ENCODE peak calls at places on chromosome 2, in eight cellular contexts. One of them, this sample, is unnamed.
A peak's percentile ranks its signal among the peaks of the same experiment; 100 is the strongest.

GRCh38 chr2:120576509-120577474 is 158.9 kb upstream of the GLI2 start:
- DNase-seq in caudate nucleus: no peak
- DNase-seq in activated CD4-positive, alpha-beta T cell treated with anti-CD3 and anti-CD28 coated beads for 48 hours: no peak
- DNase-seq in stimulated activated naive B cell treated with anti-CD40 and anti-IgM and Interleukin-4, amounts not matched to agents 10 μg/mL and 1 μg/mL and 100 μg/mL, for 72 hours: no peak
- DNase-seq in fibroblast of lung: peak; percentile 19
- DNase-seq in activated T-helper 9 cell treated with anti-CD3 and anti-CD28 coated beads, Interleukin-2, amount 50 U/mL, for 16 hours: no peak
- DNase-seq in kidney glomerular epithelial cell: no peak
- DNase-seq in HEK293T: no peak
- DNase-seq in this sample: peak; percentile 75

GRCh38 chr2:177783091-177783490 is 289.5 kb downstream of the PDE11A start:
- DNase-seq in stimulated activated naive B cell treated with anti-CD40 and anti-IgM and Interleukin-4, amounts not matched to agents 10 μg/mL and 1 μg/mL and 100 μg/mL, for 72 hours: no peak
- DNase-seq in activated T-helper 9 cell treated with anti-CD3 and anti-CD28 coated beads, Interleukin-2, amount 50 U/mL, for 16 hours: no peak
- DNase-seq in fibroblast of lung: peak; percentile 56
- DNase-seq in HEK293T: no peak
- DNase-seq in caudate nucleus: no peak
- DNase-seq in kidney glomerular epithelial cell: peak; percentile 72
- DNase-seq in activated CD4-positive, alpha-beta T cell treated with anti-CD3 and anti-CD28 coated beads for 48 hours: no peak
- DNase-seq in this sample: no peak

GRCh38 chr2:68185541-68186164 is 28.0 kb downstream of the PNO1 start:
- DNase-seq in stimulated activated naive B cell treated with anti-CD40 and anti-IgM and Interleukin-4, amounts not matched to agents 10 μg/mL and 1 μg/mL and 100 μg/mL, for 72 hours: peak; percentile 21
- DNase-seq in caudate nucleus: no peak
- DNase-seq in activated CD4-positive, alpha-beta T cell treated with anti-CD3 and anti-CD28 coated beads for 48 hours: peak; percentile 77
- DNase-seq in fibroblast of lung: peak; percentile 27
- DNase-seq in kidney glomerular epithelial cell: no peak
- DNase-seq in activated T-helper 9 cell treated with anti-CD3 and anti-CD28 coated beads, Interleukin-2, amount 50 U/mL, for 16 hours: peak; percentile 44
- DNase-seq in HEK293T: peak; percentile 59
- DNase-seq in this sample: no peak

GRCh38 chr2:72220170-72220569 is 72.5 kb upstream of the CYP26B1 start:
- DNase-seq in fibroblast of lung: no peak
- DNase-seq in stimulated activated naive B cell treated with anti-CD40 and anti-IgM and Interleukin-4, amounts not matched to agents 10 μg/mL and 1 μg/mL and 100 μg/mL, for 72 hours: no peak
- DNase-seq in HEK293T: peak; percentile 32
- DNase-seq in activated CD4-positive, alpha-beta T cell treated with anti-CD3 and anti-CD28 coated beads for 48 hours: no peak
- DNase-seq in kidney glomerular epithelial cell: no peak
- DNase-seq in activated T-helper 9 cell treated with anti-CD3 and anti-CD28 coated beads, Interleukin-2, amount 50 U/mL, for 16 hours: no peak
- DNase-seq in caudate nucleus: no peak
- DNase-seq in this sample: no peak

GRCh38 chr2:128392207-128392606 is 73.5 kb upstream of the HS6ST1 start:
- DNase-seq in activated T-helper 9 cell treated with anti-CD3 and anti-CD28 coated beads, Interleukin-2, amount 50 U/mL, for 16 hours: no peak
- DNase-seq in stimulated activated naive B cell treated with anti-CD40 and anti-IgM and Interleukin-4, amounts not matched to agents 10 μg/mL and 1 μg/mL and 100 μg/mL, for 72 hours: no peak
- DNase-seq in fibroblast of lung: no peak
- DNase-seq in activated CD4-positive, alpha-beta T cell treated with anti-CD3 and anti-CD28 coated beads for 48 hours: no peak
- DNase-seq in caudate nucleus: no peak
- DNase-seq in HEK293T: no peak
- DNase-seq in kidney glomerular epithelial cell: no peak
- DNase-seq in this sample: no peak

GRCh38 chr2:226802573-226802972 is 3.0 kb upstream of the IRS1 start:
- DNase-seq in stimulated activated naive B cell treated with anti-CD40 and anti-IgM and Interleukin-4, amounts not matched to agents 10 μg/mL and 1 μg/mL and 100 μg/mL, for 72 hours: no peak
- DNase-seq in caudate nucleus: no peak
- DNase-seq in kidney glomerular epithelial cell: peak; percentile 75
- DNase-seq in HEK293T: peak; percentile 37
- DNase-seq in fibroblast of lung: peak; percentile 69
- DNase-seq in activated CD4-positive, alpha-beta T cell treated with anti-CD3 and anti-CD28 coated beads for 48 hours: no peak
- DNase-seq in activated T-helper 9 cell treated with anti-CD3 and anti-CD28 coated beads, Interleukin-2, amount 50 U/mL, for 16 hours: no peak
- DNase-seq in this sample: no peak

GRCh38 chr2:176414641-176415040 is 145.4 kb downstream of the MTX2 start:
- DNase-seq in fibroblast of lung: no peak
- DNase-seq in activated CD4-positive, alpha-beta T cell treated with anti-CD3 and anti-CD28 coated beads for 48 hours: no peak
- DNase-seq in HEK293T: no peak
- DNase-seq in kidney glomerular epithelial cell: no peak
- DNase-seq in caudate nucleus: no peak
- DNase-seq in stimulated activated naive B cell treated with anti-CD40 and anti-IgM and Interleukin-4, amounts not matched to agents 10 μg/mL and 1 μg/mL and 100 μg/mL, for 72 hours: no peak
- DNase-seq in activated T-helper 9 cell treated with anti-CD3 and anti-CD28 coated beads, Interleukin-2, amount 50 U/mL, for 16 hours: no peak
- DNase-seq in this sample: no peak

GRCh38 chr2:163466583-163466982 is 269.2 kb downstream of the FIGN start:
- DNase-seq in stimulated activated naive B cell treated with anti-CD40 and anti-IgM and Interleukin-4, amounts not matched to agents 10 μg/mL and 1 μg/mL and 100 μg/mL, for 72 hours: no peak
- DNase-seq in activated CD4-positive, alpha-beta T cell treated with anti-CD3 and anti-CD28 coated beads for 48 hours: no peak
- DNase-seq in HEK293T: no peak
- DNase-seq in fibroblast of lung: peak; percentile 5
- DNase-seq in activated T-helper 9 cell treated with anti-CD3 and anti-CD28 coated beads, Interleukin-2, amount 50 U/mL, for 16 hours: no peak
- DNase-seq in kidney glomerular epithelial cell: no peak
- DNase-seq in caudate nucleus: no peak
- DNase-seq in this sample: no peak

GRCh38 chr2:174761837-174762236 is 2.4 kb downstream of the CHRNA1 start:
- DNase-seq in kidney glomerular epithelial cell: no peak
- DNase-seq in activated CD4-positive, alpha-beta T cell treated with anti-CD3 and anti-CD28 coated beads for 48 hours: no peak
- DNase-seq in activated T-helper 9 cell treated with anti-CD3 and anti-CD28 coated beads, Interleukin-2, amount 50 U/mL, for 16 hours: no peak
- DNase-seq in caudate nucleus: no peak
- DNase-seq in fibroblast of lung: peak; percentile 68
- DNase-seq in stimulated activated naive B cell treated with anti-CD40 and anti-IgM and Interleukin-4, amounts not matched to agents 10 μg/mL and 1 μg/mL and 100 μg/mL, for 72 hours: no peak
- DNase-seq in HEK293T: no peak
- DNase-seq in this sample: no peak

GRCh38 chr2:138689705-138690104 is 90.5 kb downstream of the NXPH2 start:
- DNase-seq in activated CD4-positive, alpha-beta T cell treated with anti-CD3 and anti-CD28 coated beads for 48 hours: peak; percentile 10
- DNase-seq in caudate nucleus: no peak
- DNase-seq in activated T-helper 9 cell treated with anti-CD3 and anti-CD28 coated beads, Interleukin-2, amount 50 U/mL, for 16 hours: no peak
- DNase-seq in fibroblast of lung: no peak
- DNase-seq in stimulated activated naive B cell treated with anti-CD40 and anti-IgM and Interleukin-4, amounts not matched to agents 10 μg/mL and 1 μg/mL and 100 μg/mL, for 72 hours: peak; percentile 22
- DNase-seq in HEK293T: no peak
- DNase-seq in kidney glomerular epithelial cell: no peak
- DNase-seq in this sample: no peak

GRCh38 chr2:235005603-235006259 is 53.9 kb downstream of the SH3BP4 start:
- DNase-seq in HEK293T: peak; percentile 27
- DNase-seq in activated T-helper 9 cell treated with anti-CD3 and anti-CD28 coated beads, Interleukin-2, amount 50 U/mL, for 16 hours: no peak
- DNase-seq in fibroblast of lung: peak; percentile 55
- DNase-seq in kidney glomerular epithelial cell: no peak
- DNase-seq in caudate nucleus: peak; percentile 33
- DNase-seq in stimulated activated naive B cell treated with anti-CD40 and anti-IgM and Interleukin-4, amounts not matched to agents 10 μg/mL and 1 μg/mL and 100 μg/mL, for 72 hours: no peak
- DNase-seq in activated CD4-positive, alpha-beta T cell treated with anti-CD3 and anti-CD28 coated beads for 48 hours: no peak
- DNase-seq in this sample: no peak

GRCh38 chr2:176188969-176189665 is 649 bp downstream of the HOXD1 start:
- DNase-seq in activated CD4-positive, alpha-beta T cell treated with anti-CD3 and anti-CD28 coated beads for 48 hours: no peak
- DNase-seq in fibroblast of lung: no peak
- DNase-seq in stimulated activated naive B cell treated with anti-CD40 and anti-IgM and Interleukin-4, amounts not matched to agents 10 μg/mL and 1 μg/mL and 100 μg/mL, for 72 hours: no peak
- DNase-seq in kidney glomerular epithelial cell: no peak
- DNase-seq in HEK293T: no peak
- DNase-seq in caudate nucleus: no peak
- DNase-seq in activated T-helper 9 cell treated with anti-CD3 and anti-CD28 coated beads, Interleukin-2, amount 50 U/mL, for 16 hours: no peak
- DNase-seq in this sample: no peak

GRCh38 chr2:163675389-163675788 is 60.4 kb downstream of the FIGN start:
- DNase-seq in caudate nucleus: no peak
- DNase-seq in stimulated activated naive B cell treated with anti-CD40 and anti-IgM and Interleukin-4, amounts not matched to agents 10 μg/mL and 1 μg/mL and 100 μg/mL, for 72 hours: no peak
- DNase-seq in activated CD4-positive, alpha-beta T cell treated with anti-CD3 and anti-CD28 coated beads for 48 hours: no peak
- DNase-seq in kidney glomerular epithelial cell: no peak
- DNase-seq in fibroblast of lung: no peak
- DNase-seq in HEK293T: no peak
- DNase-seq in activated T-helper 9 cell treated with anti-CD3 and anti-CD28 coated beads, Interleukin-2, amount 50 U/mL, for 16 hours: no peak
- DNase-seq in this sample: no peak

GRCh38 chr2:170254293-170254732 is 76.4 kb downstream of the MYO3B start:
- DNase-seq in activated CD4-positive, alpha-beta T cell treated with anti-CD3 and anti-CD28 coated beads for 48 hours: no peak
- DNase-seq in caudate nucleus: no peak
- DNase-seq in stimulated activated naive B cell treated with anti-CD40 and anti-IgM and Interleukin-4, amounts not matched to agents 10 μg/mL and 1 μg/mL and 100 μg/mL, for 72 hours: no peak
- DNase-seq in fibroblast of lung: no peak
- DNase-seq in HEK293T: no peak
- DNase-seq in activated T-helper 9 cell treated with anti-CD3 and anti-CD28 coated beads, Interleukin-2, amount 50 U/mL, for 16 hours: no peak
- DNase-seq in kidney glomerular epithelial cell: no peak
- DNase-seq in this sample: no peak

GRCh38 chr2:226631671-226632070 is 167.9 kb downstream of the IRS1 start:
- DNase-seq in caudate nucleus: no peak
- DNase-seq in activated CD4-positive, alpha-beta T cell treated with anti-CD3 and anti-CD28 coated beads for 48 hours: no peak
- DNase-seq in kidney glomerular epithelial cell: no peak
- DNase-seq in HEK293T: no peak
- DNase-seq in stimulated activated naive B cell treated with anti-CD40 and anti-IgM and Interleukin-4, amounts not matched to agents 10 μg/mL and 1 μg/mL and 100 μg/mL, for 72 hours: no peak
- DNase-seq in activated T-helper 9 cell treated with anti-CD3 and anti-CD28 coated beads, Interleukin-2, amount 50 U/mL, for 16 hours: no peak
- DNase-seq in fibroblast of lung: no peak
- DNase-seq in this sample: peak; percentile 90

GRCh38 chr2:80461505-80462197 is 157.1 kb upstream of the LRRTM1 start:
- DNase-seq in activated CD4-positive, alpha-beta T cell treated with anti-CD3 and anti-CD28 coated beads for 48 hours: no peak
- DNase-seq in stimulated activated naive B cell treated with anti-CD40 and anti-IgM and Interleukin-4, amounts not matched to agents 10 μg/mL and 1 μg/mL and 100 μg/mL, for 72 hours: no peak
- DNase-seq in activated T-helper 9 cell treated with anti-CD3 and anti-CD28 coated beads, Interleukin-2, amount 50 U/mL, for 16 hours: no peak
- DNase-seq in HEK293T: no peak
- DNase-seq in caudate nucleus: no peak
- DNase-seq in kidney glomerular epithelial cell: no peak
- DNase-seq in fibroblast of lung: peak; percentile 9
- DNase-seq in this sample: no peak

GRCh38 chr2:58427572-58428285 is 186.6 kb upstream of the FANCL start:
- DNase-seq in caudate nucleus: no peak
- DNase-seq in stimulated activated naive B cell treated with anti-CD40 and anti-IgM and Interleukin-4, amounts not matched to agents 10 μg/mL and 1 μg/mL and 100 μg/mL, for 72 hours: no peak
- DNase-seq in HEK293T: peak; percentile 19
- DNase-seq in kidney glomerular epithelial cell: peak; percentile 22
- DNase-seq in activated CD4-positive, alpha-beta T cell treated with anti-CD3 and anti-CD28 coated beads for 48 hours: peak; percentile 10
- DNase-seq in activated T-helper 9 cell treated with anti-CD3 and anti-CD28 coated beads, Interleukin-2, amount 50 U/mL, for 16 hours: no peak
- DNase-seq in fibroblast of lung: peak; percentile 60
- DNase-seq in this sample: no peak

GRCh38 chr2:39429738-39430137 is 7.3 kb downstream of the MAP4K3 start:
- DNase-seq in kidney glomerular epithelial cell: no peak
- DNase-seq in stimulated activated naive B cell treated with anti-CD40 and anti-IgM and Interleukin-4, amounts not matched to agents 10 μg/mL and 1 μg/mL and 100 μg/mL, for 72 hours: no peak
- DNase-seq in activated CD4-positive, alpha-beta T cell treated with anti-CD3 and anti-CD28 coated beads for 48 hours: no peak
- DNase-seq in activated T-helper 9 cell treated with anti-CD3 and anti-CD28 coated beads, Interleukin-2, amount 50 U/mL, for 16 hours: no peak
- DNase-seq in caudate nucleus: no peak
- DNase-seq in HEK293T: no peak
- DNase-seq in fibroblast of lung: peak; percentile 35
- DNase-seq in this sample: no peak

GRCh38 chr2:46943881-46944798 is 28.5 kb upstream of the MCFD2 start:
- DNase-seq in stimulated activated naive B cell treated with anti-CD40 and anti-IgM and Interleukin-4, amounts not matched to agents 10 μg/mL and 1 μg/mL and 100 μg/mL, for 72 hours: peak; percentile 79
- DNase-seq in kidney glomerular epithelial cell: no peak
- DNase-seq in fibroblast of lung: no peak
- DNase-seq in activated CD4-positive, alpha-beta T cell treated with anti-CD3 and anti-CD28 coated beads for 48 hours: peak; percentile 82
- DNase-seq in HEK293T: no peak
- DNase-seq in activated T-helper 9 cell treated with anti-CD3 and anti-CD28 coated beads, Interleukin-2, amount 50 U/mL, for 16 hours: peak; percentile 47
- DNase-seq in caudate nucleus: no peak
- DNase-seq in this sample: no peak

GRCh38 chr2:166375205-166375735 is 474 bp downstream of the SCN9A start:
- DNase-seq in activated CD4-positive, alpha-beta T cell treated with anti-CD3 and anti-CD28 coated beads for 48 hours: no peak
- DNase-seq in fibroblast of lung: peak; percentile 42
- DNase-seq in stimulated activated naive B cell treated with anti-CD40 and anti-IgM and Interleukin-4, amounts not matched to agents 10 μg/mL and 1 μg/mL and 100 μg/mL, for 72 hours: peak; percentile 1
- DNase-seq in caudate nucleus: no peak
- DNase-seq in activated T-helper 9 cell treated with anti-CD3 and anti-CD28 coated beads, Interleukin-2, amount 50 U/mL, for 16 hours: no peak
- DNase-seq in kidney glomerular epithelial cell: peak; percentile 17
- DNase-seq in HEK293T: peak; percentile 9
- DNase-seq in this sample: no peak

GRCh38 chr2:81060971-81061370 is 756.4 kb upstream of the LRRTM1 start:
- DNase-seq in activated T-helper 9 cell treated with anti-CD3 and anti-CD28 coated beads, Interleukin-2, amount 50 U/mL, for 16 hours: no peak
- DNase-seq in kidney glomerular epithelial cell: no peak
- DNase-seq in stimulated activated naive B cell treated with anti-CD40 and anti-IgM and Interleukin-4, amounts not matched to agents 10 μg/mL and 1 μg/mL and 100 μg/mL, for 72 hours: no peak
- DNase-seq in activated CD4-positive, alpha-beta T cell treated with anti-CD3 and anti-CD28 coated beads for 48 hours: no peak
- DNase-seq in fibroblast of lung: no peak
- DNase-seq in HEK293T: no peak
- DNase-seq in caudate nucleus: no peak
- DNase-seq in this sample: no peak

GRCh38 chr2:69097908-69098655 is 85.1 kb downstream of the ANTXR1 start:
- DNase-seq in activated T-helper 9 cell treated with anti-CD3 and anti-CD28 coated beads, Interleukin-2, amount 50 U/mL, for 16 hours: no peak
- DNase-seq in stimulated activated naive B cell treated with anti-CD40 and anti-IgM and Interleukin-4, amounts not matched to agents 10 μg/mL and 1 μg/mL and 100 μg/mL, for 72 hours: no peak
- DNase-seq in HEK293T: no peak
- DNase-seq in activated CD4-positive, alpha-beta T cell treated with anti-CD3 and anti-CD28 coated beads for 48 hours: no peak
- DNase-seq in fibroblast of lung: peak; percentile 53
- DNase-seq in kidney glomerular epithelial cell: no peak
- DNase-seq in caudate nucleus: no peak
- DNase-seq in this sample: no peak

GRCh38 chr2:101754613-101755012 is 57.1 kb downstream of the MAP4K4 start:
- DNase-seq in caudate nucleus: no peak
- DNase-seq in activated CD4-positive, alpha-beta T cell treated with anti-CD3 and anti-CD28 coated beads for 48 hours: no peak
- DNase-seq in activated T-helper 9 cell treated with anti-CD3 and anti-CD28 coated beads, Interleukin-2, amount 50 U/mL, for 16 hours: no peak
- DNase-seq in HEK293T: no peak
- DNase-seq in stimulated activated naive B cell treated with anti-CD40 and anti-IgM and Interleukin-4, amounts not matched to agents 10 μg/mL and 1 μg/mL and 100 μg/mL, for 72 hours: no peak
- DNase-seq in fibroblast of lung: peak; percentile 79
- DNase-seq in kidney glomerular epithelial cell: peak; percentile 46
- DNase-seq in this sample: no peak

GRCh38 chr2:41870948-41871522 is 176.8 kb upstream of the PKDCC start:
- DNase-seq in fibroblast of lung: peak; percentile 52
- DNase-seq in activated CD4-positive, alpha-beta T cell treated with anti-CD3 and anti-CD28 coated beads for 48 hours: no peak
- DNase-seq in HEK293T: no peak
- DNase-seq in caudate nucleus: no peak
- DNase-seq in kidney glomerular epithelial cell: no peak
- DNase-seq in stimulated activated naive B cell treated with anti-CD40 and anti-IgM and Interleukin-4, amounts not matched to agents 10 μg/mL and 1 μg/mL and 100 μg/mL, for 72 hours: no peak
- DNase-seq in activated T-helper 9 cell treated with anti-CD3 and anti-CD28 coated beads, Interleukin-2, amount 50 U/mL, for 16 hours: no peak
- DNase-seq in this sample: no peak

GRCh38 chr2:19872302-19872701 is 29.5 kb downstream of the TTC32 start:
- DNase-seq in caudate nucleus: no peak
- DNase-seq in stimulated activated naive B cell treated with anti-CD40 and anti-IgM and Interleukin-4, amounts not matched to agents 10 μg/mL and 1 μg/mL and 100 μg/mL, for 72 hours: no peak
- DNase-seq in HEK293T: no peak
- DNase-seq in activated T-helper 9 cell treated with anti-CD3 and anti-CD28 coated beads, Interleukin-2, amount 50 U/mL, for 16 hours: no peak
- DNase-seq in activated CD4-positive, alpha-beta T cell treated with anti-CD3 and anti-CD28 coated beads for 48 hours: no peak
- DNase-seq in kidney glomerular epithelial cell: no peak
- DNase-seq in fibroblast of lung: no peak
- DNase-seq in this sample: peak; percentile 10

GRCh38 chr2:70340921-70341765 is 39.3 kb upstream of the FAM136A start:
- DNase-seq in activated T-helper 9 cell treated with anti-CD3 and anti-CD28 coated beads, Interleukin-2, amount 50 U/mL, for 16 hours: no peak
- DNase-seq in caudate nucleus: no peak
- DNase-seq in kidney glomerular epithelial cell: peak; percentile 49
- DNase-seq in stimulated activated naive B cell treated with anti-CD40 and anti-IgM and Interleukin-4, amounts not matched to agents 10 μg/mL and 1 μg/mL and 100 μg/mL, for 72 hours: peak; percentile 20
- DNase-seq in fibroblast of lung: peak; percentile 20
- DNase-seq in activated CD4-positive, alpha-beta T cell treated with anti-CD3 and anti-CD28 coated beads for 48 hours: peak; percentile 44
- DNase-seq in HEK293T: peak; percentile 78
- DNase-seq in this sample: no peak

GRCh38 chr2:74188018-74188601 is 9.4 kb upstream of the MOB1A start:
- DNase-seq in HEK293T: no peak
- DNase-seq in stimulated activated naive B cell treated with anti-CD40 and anti-IgM and Interleukin-4, amounts not matched to agents 10 μg/mL and 1 μg/mL and 100 μg/mL, for 72 hours: no peak
- DNase-seq in activated CD4-positive, alpha-beta T cell treated with anti-CD3 and anti-CD28 coated beads for 48 hours: no peak
- DNase-seq in activated T-helper 9 cell treated with anti-CD3 and anti-CD28 coated beads, Interleukin-2, amount 50 U/mL, for 16 hours: no peak
- DNase-seq in kidney glomerular epithelial cell: no peak
- DNase-seq in fibroblast of lung: peak; percentile 82
- DNase-seq in caudate nucleus: no peak
- DNase-seq in this sample: no peak

GRCh38 chr2:1886405-1886992 is 142.2 kb upstream of the PXDN start:
- DNase-seq in stimulated activated naive B cell treated with anti-CD40 and anti-IgM and Interleukin-4, amounts not matched to agents 10 μg/mL and 1 μg/mL and 100 μg/mL, for 72 hours: peak; percentile 25
- DNase-seq in HEK293T: peak; percentile 71
- DNase-seq in activated CD4-positive, alpha-beta T cell treated with anti-CD3 and anti-CD28 coated beads for 48 hours: peak; percentile 74
- DNase-seq in caudate nucleus: no peak
- DNase-seq in activated T-helper 9 cell treated with anti-CD3 and anti-CD28 coated beads, Interleukin-2, amount 50 U/mL, for 16 hours: no peak
- DNase-seq in fibroblast of lung: peak; percentile 60
- DNase-seq in kidney glomerular epithelial cell: peak; percentile 48
- DNase-seq in this sample: no peak

GRCh38 chr2:1910562-1911256 is 166.4 kb upstream of the PXDN start:
- DNase-seq in stimulated activated naive B cell treated with anti-CD40 and anti-IgM and Interleukin-4, amounts not matched to agents 10 μg/mL and 1 μg/mL and 100 μg/mL, for 72 hours: no peak
- DNase-seq in HEK293T: no peak
- DNase-seq in activated T-helper 9 cell treated with anti-CD3 and anti-CD28 coated beads, Interleukin-2, amount 50 U/mL, for 16 hours: no peak
- DNase-seq in fibroblast of lung: peak; percentile 10
- DNase-seq in activated CD4-positive, alpha-beta T cell treated with anti-CD3 and anti-CD28 coated beads for 48 hours: peak; percentile 8
- DNase-seq in kidney glomerular epithelial cell: no peak
- DNase-seq in caudate nucleus: no peak
- DNase-seq in this sample: no peak

GRCh38 chr2:212669761-212670160 is 131.2 kb upstream of the ERBB4 start:
- DNase-seq in caudate nucleus: no peak
- DNase-seq in fibroblast of lung: no peak
- DNase-seq in HEK293T: no peak
- DNase-seq in stimulated activated naive B cell treated with anti-CD40 and anti-IgM and Interleukin-4, amounts not matched to agents 10 μg/mL and 1 μg/mL and 100 μg/mL, for 72 hours: no peak
- DNase-seq in activated CD4-positive, alpha-beta T cell treated with anti-CD3 and anti-CD28 coated beads for 48 hours: no peak
- DNase-seq in kidney glomerular epithelial cell: no peak
- DNase-seq in activated T-helper 9 cell treated with anti-CD3 and anti-CD28 coated beads, Interleukin-2, amount 50 U/mL, for 16 hours: no peak
- DNase-seq in this sample: no peak